ENCODE peak calls at places on chromosomes 13 and 19, in eight cellular contexts. B, C, O, I, P, V, Z and R are unnamed samples.
A peak's percentile ranks its signal among the peaks of the same experiment; 100 is the strongest.

GRCh38 chr19:41753936-41754529 is 1.3 kb upstream of the CEACAM6 start:
- DNase-seq in C (peak; percentile 27), B (peak; percentile 36), P (peak; percentile 64), I (no peak), V (peak; percentile 53), Z (no peak), O (no peak), R (no peak)

GRCh38 chr19:18995804-18996241 is 37.5 kb downstream of the SUGP2 start:
- DNase-seq in O (peak; percentile 45), P (peak; percentile 50), B (peak; percentile 93), I (peak; percentile 59), V (no peak), C (peak; percentile 89), Z (peak; percentile 35), R (no peak)

GRCh38 chr19:18171605-18172327 is 1.8 kb upstream of the IFI30 start:
- DNase-seq in I (no peak), C (no peak), B (no peak), V (no peak), O (peak; percentile 53), Z (no peak), P (no peak), R (no peak)

GRCh38 chr13:40682449-40683240 is 16.2 kb upstream of the FOXO1 start:
- DNase-seq in B (peak; percentile 51), P (no peak), Z (no peak), I (no peak), C (peak; percentile 73), O (no peak), V (no peak), R (no peak)

GRCh38 chr19:4379383-4380253 is 20.7 kb downstream of the SH3GL1 start:
- DNase-seq in B (peak; percentile 63), V (no peak), O (peak; percentile 55), P (no peak), I (no peak), C (no peak), Z (peak; percentile 84), R (no peak)

GRCh38 chr13:34591163-34591562 is 350.9 kb upstream of the NBEA start:
- DNase-seq in C (no peak), Z (no peak), P (no peak), O (no peak), V (no peak), I (no peak), B (peak; percentile 12), R (no peak)

GRCh38 chr19:20858861-20859260 is 64.2 kb upstream of the ZNF85 start:
- DNase-seq in P (no peak), I (no peak), B (no peak), C (peak; percentile 15), V (no peak), Z (no peak), O (no peak), R (no peak)

GRCh38 chr13:42907745-42908144 is 84.3 kb downstream of the EPSTI1 start:
- DNase-seq in P (no peak), Z (no peak), V (no peak), O (no peak), I (no peak), C (no peak), B (no peak), R (no peak)

GRCh38 chr19:19260842-19261241 is 12.3 kb downstream of the TM6SF2 start:
- DNase-seq in O (no peak), B (no peak), C (no peak), I (no peak), Z (no peak), P (no peak), V (no peak), R (no peak)

GRCh38 chr13:30026093-30026492 is 175.7 kb upstream of the UBL3 start:
- DNase-seq in P (no peak), C (no peak), B (peak; percentile 12), O (no peak), I (no peak), Z (no peak), V (peak; percentile 14), R (no peak)

GRCh38 chr19:36149673-36150406 is 2.4 kb downstream of the COX7A1 start:
- DNase-seq in B (no peak), P (no peak), O (no peak), Z (no peak), I (no peak), C (no peak), V (no peak), R (no peak)

GRCh38 chr19:50255115-50255514 is 51.7 kb downstream of the MYH14 start:
- DNase-seq in V (no peak), B (no peak), P (no peak), Z (no peak), I (no peak), O (no peak), C (no peak), R (no peak)
- TF ChIP-seq CTCF in V (no peak), B (peak; percentile 13), P (no peak), Z (no peak), I (no peak), O (peak; percentile 3), C (peak; percentile 26), R (no peak)

DNA sequence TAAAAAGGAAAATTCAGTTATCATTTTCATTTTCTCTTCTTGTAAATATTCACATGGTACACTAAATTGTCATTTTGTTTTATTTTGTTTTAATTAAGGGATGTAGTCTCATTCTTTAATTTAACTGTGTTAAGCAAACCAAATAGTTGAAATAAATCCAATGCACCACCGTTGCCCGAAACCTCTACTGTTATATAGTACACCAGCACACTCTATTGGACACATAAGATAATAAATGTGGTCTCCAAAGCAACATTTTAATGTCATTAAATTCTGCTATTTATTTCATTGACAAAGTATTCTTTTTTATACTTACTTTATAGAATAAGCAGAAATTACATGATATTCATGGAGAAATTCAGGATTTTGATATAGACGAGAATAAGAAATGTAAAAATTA is 156.4 kb upstream of the FREM2 start:
- DNase-seq in P (no peak), B (peak; percentile 48), I (no peak), Z (no peak), O (peak; percentile 8), C (no peak), V (no peak), R (no peak)
- TF ChIP-seq CTCF in P (no peak), B (peak; percentile 40), I (peak; percentile 47), Z (peak; percentile 16), O (peak; percentile 9), C (peak; percentile 47), V (no peak), R (peak; percentile 49)

GRCh38 chr13:73337511-73337910 is 278.7 kb downstream of the KLF5 start:
- DNase-seq in Z (no peak), B (no peak), O (no peak), V (no peak), C (no peak), I (no peak), P (no peak), R (no peak)

GRCh38 chr13:73340069-73340468 is 281.3 kb downstream of the KLF5 start:
- DNase-seq in Z (no peak), I (no peak), V (no peak), C (no peak), O (no peak), B (no peak), P (no peak), R (no peak)

GRCh38 chr13:73338389-73338788 is 279.6 kb downstream of the KLF5 start:
- DNase-seq in Z (no peak), O (no peak), P (no peak), I (no peak), C (no peak), V (no peak), B (peak; percentile 61), R (no peak)

GRCh38 chr13:73339086-73339485 is 280.3 kb downstream of the KLF5 start:
- DNase-seq in Z (no peak), O (no peak), V (no peak), C (no peak), P (no peak), B (no peak), I (no peak), R (no peak)

GRCh38 chr13:73341748-73342147 is 282.9 kb downstream of the KLF5 start:
- DNase-seq in P (no peak), V (no peak), C (no peak), Z (no peak), B (peak; percentile 25), I (no peak), O (no peak), R (no peak)
- TF ChIP-seq CTCF in P (no peak), V (no peak), C (no peak), Z (no peak), B (no peak), I (no peak), O (no peak), R (no peak)

GRCh38 chr13:33270906-33271538 is 14.5 kb downstream of the STARD13 start:
- DNase-seq in O (no peak), V (no peak), I (no peak), Z (no peak), C (no peak), B (peak; percentile 62), P (no peak), R (no peak)

GRCh38 chr13:33274264-33274663 is 11.3 kb downstream of the STARD13 start:
- DNase-seq in P (no peak), C (no peak), I (no peak), Z (no peak), B (no peak), V (no peak), O (no peak), R (no peak)

GRCh38 chr13:33275916-33276315 is 9.6 kb downstream of the STARD13 start:
- DNase-seq in P (no peak), I (no peak), O (no peak), V (no peak), B (peak; percentile 67), Z (no peak), C (no peak), R (no peak)

GRCh38 chr13:33271759-33272158 is 13.8 kb downstream of the STARD13 start:
- DNase-seq in O (no peak), Z (no peak), P (no peak), I (no peak), B (no peak), C (no peak), V (no peak), R (no peak)

DNA sequence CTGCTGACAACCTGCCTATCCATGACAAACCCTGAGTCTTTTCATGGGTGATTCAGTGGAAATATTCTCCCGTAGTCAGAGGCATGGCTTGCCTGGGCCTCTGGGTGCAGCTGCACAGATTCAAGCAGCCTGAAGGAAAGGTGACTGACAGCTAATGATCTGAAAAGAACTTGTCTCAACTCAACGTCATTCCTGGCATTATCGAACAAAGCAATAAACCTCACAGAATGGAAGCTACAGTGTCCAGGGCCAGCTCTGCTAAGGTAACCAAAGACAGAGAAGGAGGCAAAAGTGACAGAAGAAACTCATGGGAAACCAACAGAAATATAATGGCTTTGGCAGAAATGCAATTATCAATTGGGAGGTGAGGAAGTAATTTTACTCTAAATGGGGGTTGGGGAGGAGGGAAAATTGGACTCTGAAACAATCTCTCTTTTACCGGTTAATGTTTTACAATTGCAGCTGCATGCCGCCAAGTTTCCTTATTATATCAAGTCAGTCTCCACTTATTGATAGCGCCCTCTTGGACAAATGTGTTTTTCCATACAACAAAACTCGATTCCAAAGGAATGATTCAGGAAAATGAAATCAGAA is 12.9 kb downstream of the STARD13 start:
- DNase-seq in V (no peak), O (no peak), Z (no peak), I (no peak), B (no peak), P (no peak), C (no peak), R (no peak)
- TF ChIP-seq CTCF in V (no peak), O (no peak), Z (no peak), I (no peak), B (no peak), P (no peak), C (no peak), R (no peak)